ENCODE peak calls at places on chromosomes 4 and X, in ten cellular contexts. Y is neural progenitor cell, Z is retinal pigment epithelial cell, B is GM23338, K is left ventricle myocardium inferior, V is uterus, W is mesothelial cell of epicardium, R is MM.1S, A is upper lobe of left lung, S is BE2C. L is an unnamed sample.

GRCh38 chr4:53929955-53930798 is 134.2 kb downstream of the CHIC2 start:
- DNase-seq in Y (peak), Z (peak), B (peak), K (peak), V (peak), W (peak), R (peak), A (peak), S (peak), L (peak)

GRCh38 chrX:79366888-79367749 is at the start of gene ITM2A:
- DNase-seq in Y (peak), Z (no peak), B (peak), K (peak), V (peak), W (peak), R (peak), A (peak), S (peak), L (peak)

GRCh38 chr4:40152642-40153041 is 44.2 kb upstream of the RHOH start:
- DNase-seq in Y (no peak), Z (no peak), B (no peak), K (no peak), V (no peak), W (no peak), R (no peak), A (no peak), S (no peak), L (no peak)

GRCh38 chr4:187193141-187193540 is 469.5 kb upstream of the FAT1 start:
- DNase-seq in Y (no peak), Z (peak), B (no peak), K (no peak), V (no peak), W (no peak), R (no peak), A (no peak), S (no peak), L (no peak)

GRCh38 chr4:70737006-70737405 is 15.2 kb downstream of the RUFY3 start:
- DNase-seq in Y (no peak), Z (no peak), B (no peak), K (no peak), V (no peak), W (no peak), R (peak), A (no peak), S (no peak), L (no peak)

GRCh38 chr4:54657556-54658313 is at the start of gene KIT:
- DNase-seq in Y (peak), Z (no peak), B (peak), K (peak), V (peak), W (peak), R (no peak), A (peak), S (peak), L (peak)

GRCh38 chr4:138910201-138910913 is 105.2 kb upstream of the NOCT start:
- DNase-seq in Y (no peak), Z (peak), B (no peak), K (no peak), V (no peak), W (no peak), R (no peak), A (no peak), S (peak), L (no peak)

GRCh38 chr4:181905708-181906107 is 337.5 kb upstream of the TENM3 start:
- DNase-seq in Y (no peak), Z (no peak), B (no peak), K (no peak), V (no peak), W (no peak), R (no peak), A (no peak), S (no peak), L (no peak)

GRCh38 chr4:169315530-169316306 is 45.0 kb upstream of the SH3RF1 start:
- DNase-seq in Y (no peak), Z (no peak), B (peak), K (no peak), V (no peak), W (no peak), R (no peak), A (no peak), S (peak), L (peak)

GRCh38 chrX:22686138-22686541 is 313.6 kb upstream of the DDX53 start:
- DNase-seq in Y (no peak), Z (peak), B (no peak), K (peak), V (no peak), W (no peak), R (no peak), A (no peak), S (peak), L (no peak)

GRCh38 chrX:80388206-80388605 is 32.0 kb upstream of the TENT5D start:
- DNase-seq in Y (no peak), Z (no peak), B (no peak), K (no peak), V (no peak), W (no peak), R (no peak), A (no peak), S (no peak), L (no peak)

GRCh38 chrX:124435616-124436015 is 89.3 kb downstream of the SH2D1A start:
- DNase-seq in Y (no peak), Z (no peak), B (no peak), K (no peak), V (no peak), W (no peak), R (no peak), A (peak), S (no peak), L (no peak)

GRCh38 chrX:45697591-45697990 is 496.9 kb upstream of the DIPK2B start:
- DNase-seq in Y (no peak), Z (no peak), B (no peak), K (no peak), V (peak), W (no peak), R (no peak), A (no peak), S (no peak), L (no peak)

GRCh38 chr4:94428884-94429283 is 22.9 kb upstream of the PDLIM5 start:
- DNase-seq in Y (no peak), Z (no peak), B (no peak), K (no peak), V (no peak), W (no peak), R (no peak), A (no peak), S (no peak), L (no peak)

GRCh38 chr4:94426783-94427182 is 25.0 kb upstream of the PDLIM5 start:
- DNase-seq in Y (no peak), Z (no peak), B (no peak), K (no peak), V (no peak), W (no peak), R (no peak), A (no peak), S (no peak), L (no peak)

GRCh38 chr4:94434505-94434904 is 17.2 kb upstream of the PDLIM5 start:
- DNase-seq in Y (no peak), Z (no peak), B (no peak), K (no peak), V (no peak), W (no peak), R (no peak), A (no peak), S (no peak), L (no peak)

GRCh38 chr4:94431388-94431787 is 20.4 kb upstream of the PDLIM5 start:
- DNase-seq in Y (no peak), Z (no peak), B (no peak), K (no peak), V (no peak), W (no peak), R (no peak), A (no peak), S (no peak), L (no peak)

GRCh38 chr4:94430416-94430815 is 21.3 kb upstream of the PDLIM5 start:
- DNase-seq in Y (no peak), Z (no peak), B (no peak), K (no peak), V (no peak), W (no peak), R (no peak), A (no peak), S (no peak), L (no peak)
- TF ChIP-seq CTCF in Y (no peak), Z (no peak), B (no peak), K (no peak), V (no peak), W (no peak), R (no peak), A (no peak), S (no peak), L (no peak)

GRCh38 chrX:40736170-40736505 is 796 bp upstream of the MED14 start:
- DNase-seq in Y (peak), Z (no peak), B (no peak), K (no peak), V (no peak), W (no peak), R (no peak), A (no peak), S (no peak), L (no peak)
- TF ChIP-seq CTCF in Y (no peak), Z (no peak), B (no peak), K (no peak), V (no peak), W (no peak), R (no peak), A (no peak), S (no peak), L (no peak)

DNA sequence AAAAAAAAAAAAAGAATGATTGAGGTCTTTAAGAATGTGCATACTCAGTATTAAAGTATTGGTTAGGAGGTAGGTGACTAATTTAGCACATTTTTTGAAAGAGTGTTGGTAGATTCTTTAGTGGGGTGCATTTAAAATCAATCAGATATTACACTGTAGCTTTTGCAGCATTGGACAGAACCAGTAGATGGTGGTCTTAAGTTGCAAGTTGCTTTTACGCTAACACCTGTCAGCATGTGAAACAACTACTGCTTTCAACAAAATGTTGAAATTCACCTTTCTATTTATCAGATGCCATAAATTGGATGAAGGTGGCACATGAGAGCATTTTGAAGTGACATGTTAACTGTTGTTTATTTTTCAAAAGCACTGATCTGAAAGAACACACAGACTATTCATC is 41.0 kb downstream of the NAA11 start:
- DNase-seq in Y (no peak), Z (no peak), B (no peak), K (no peak), V (no peak), W (no peak), R (no peak), A (no peak), S (no peak), L (no peak)
- TF ChIP-seq CTCF in Y (no peak), Z (no peak), B (peak), K (no peak), V (no peak), W (no peak), R (no peak), A (no peak), S (no peak), L (no peak)

DNA sequence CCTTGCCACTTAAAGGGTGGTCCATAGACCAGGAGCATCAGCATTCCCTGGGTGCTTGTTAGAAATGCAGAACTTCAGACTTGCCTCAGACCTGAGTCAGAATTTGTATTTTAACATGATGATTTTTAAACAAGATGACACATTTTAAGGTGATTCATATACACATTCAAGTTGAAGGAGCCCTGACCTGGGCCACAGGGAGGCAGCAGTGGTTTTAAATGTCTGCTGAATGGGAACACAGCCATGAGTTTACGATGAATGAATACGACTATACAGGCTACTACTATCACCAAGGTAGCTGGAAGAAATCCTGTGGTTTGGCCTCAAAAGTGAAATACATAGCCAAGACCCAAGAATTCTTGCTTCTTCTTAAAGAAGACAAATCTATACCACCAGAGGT is 2.9 kb downstream of the HDAC8 start:
- DNase-seq in Y (no peak), Z (no peak), B (no peak), K (no peak), V (no peak), W (no peak), R (no peak), A (no peak), S (no peak), L (no peak)
- TF ChIP-seq CTCF in Y (no peak), Z (no peak), B (no peak), K (no peak), V (no peak), W (no peak), R (no peak), A (no peak), S (no peak), L (no peak)

GRCh38 chrX:70436380-70436779 is 8.3 kb upstream of the DLG3 start:
- DNase-seq in Y (peak), Z (no peak), B (peak), K (no peak), V (no peak), W (no peak), R (no peak), A (no peak), S (peak), L (peak)
- TF ChIP-seq CTCF in Y (peak), Z (peak), B (peak), K (no peak), V (no peak), W (no peak), R (no peak), A (no peak), S (peak), L (peak)

GRCh38 chrX:25191403-25191802 is 175.6 kb upstream of the ARX start:
- DNase-seq in Y (no peak), Z (no peak), B (peak), K (no peak), V (no peak), W (no peak), R (no peak), A (no peak), S (no peak), L (peak)
- TF ChIP-seq CTCF in Y (peak), Z (no peak), B (peak), K (no peak), V (no peak), W (no peak), R (no peak), A (no peak), S (no peak), L (peak)

GRCh38 chr4:44725861-44726820 is at the start of gene GNPDA2:
- DNase-seq in Y (peak), Z (no peak), B (peak), K (peak), V (peak), W (peak), R (peak), A (peak), S (peak), L (peak)
- TF ChIP-seq CTCF in Y (no peak), Z (peak), B (peak), K (no peak), V (no peak), W (no peak), R (peak), A (no peak), S (peak), L (no peak)

GRCh38 chrX:86946569-86946968 is 571.0 kb upstream of the KLHL4 start:
- DNase-seq in Y (peak), Z (no peak), B (peak), K (no peak), V (no peak), W (no peak), R (peak), A (no peak), S (no peak), L (peak)
- TF ChIP-seq CTCF in Y (peak), Z (peak), B (peak), K (peak), V (peak), W (peak), R (peak), A (no peak), S (peak), L (peak)

GRCh38 chr4:38905657-38906398 is 38.2 kb downstream of the FAM114A1 start:
- DNase-seq in Y (no peak), Z (no peak), B (no peak), K (no peak), V (no peak), W (no peak), R (no peak), A (no peak), S (no peak), L (no peak)

GRCh38 chr4:38902221-38902620 is 34.6 kb downstream of the FAM114A1 start:
- DNase-seq in Y (no peak), Z (no peak), B (no peak), K (no peak), V (no peak), W (no peak), R (no peak), A (no peak), S (no peak), L (no peak)

GRCh38 chr4:38898245-38898644 is 30.6 kb downstream of the FAM114A1 start:
- DNase-seq in Y (no peak), Z (no peak), B (no peak), K (no peak), V (no peak), W (no peak), R (no peak), A (no peak), S (no peak), L (no peak)

GRCh38 chr4:38904090-38904666 is 36.6 kb downstream of the FAM114A1 start:
- DNase-seq in Y (no peak), Z (no peak), B (peak), K (no peak), V (no peak), W (no peak), R (no peak), A (no peak), S (no peak), L (no peak)

GRCh38 chr4:38902695-38903094 is 35.1 kb downstream of the FAM114A1 start:
- DNase-seq in Y (peak), Z (no peak), B (peak), K (no peak), V (no peak), W (no peak), R (peak), A (no peak), S (no peak), L (no peak)
- TF ChIP-seq CTCF in Y (peak), Z (peak), B (no peak), K (peak), V (peak), W (no peak), R (peak), A (peak), S (peak), L (peak)

GRCh38 chrX:67317725-67318124 is 226.1 kb upstream of the AR start:
- DNase-seq in Y (no peak), Z (no peak), B (no peak), K (no peak), V (no peak), W (no peak), R (no peak), A (no peak), S (no peak), L (no peak)
- TF ChIP-seq CTCF in Y (no peak), Z (no peak), B (peak), K (no peak), V (no peak), W (no peak), R (no peak), A (no peak), S (no peak), L (no peak)

L was measured in nephron progenitor cell.